ENCODE peak calls at places on chromosomes 2 and 18, in nine cellular contexts. One of them, this sample, is unnamed.

GRCh38 chr18:31857516-31858106 is 85.3 kb downstream of the TRAPPC8 start:
- DNase-seq in MCF 10A: no peak
- DNase-seq in cardiac fibroblast: no peak
- DNase-seq in left ventricle myocardium inferior: no peak
- DNase-seq in AG10803: no peak
- DNase-seq in brain microvascular endothelial cell: no peak
- DNase-seq in RWPE2: no peak
- DNase-seq in suprapubic skin: no peak
- DNase-seq in PC-3: no peak
- DNase-seq in this sample: no peak

GRCh38 chr2:230347659-230348305 is 20.8 kb downstream of the SP140L start:
- DNase-seq in left ventricle myocardium inferior: no peak
- DNase-seq in MCF 10A: peak; percentile 49
- DNase-seq in brain microvascular endothelial cell: no peak
- DNase-seq in suprapubic skin: no peak
- DNase-seq in AG10803: no peak
- DNase-seq in PC-3: no peak
- DNase-seq in cardiac fibroblast: peak; percentile 49
- DNase-seq in RWPE2: no peak
- DNase-seq in this sample: no peak

GRCh38 chr18:74806700-74807416 is 209.2 kb downstream of the ZNF407 start:
- DNase-seq in RWPE2: no peak
- DNase-seq in PC-3: peak; percentile 97
- DNase-seq in AG10803: peak; percentile 78
- DNase-seq in suprapubic skin: no peak
- DNase-seq in left ventricle myocardium inferior: no peak
- DNase-seq in MCF 10A: peak; percentile 85
- DNase-seq in brain microvascular endothelial cell: peak; percentile 72
- DNase-seq in cardiac fibroblast: peak; percentile 55
- DNase-seq in this sample: no peak

GRCh38 chr2:68193144-68193543 is 35.5 kb downstream of the PNO1 start:
- DNase-seq in brain microvascular endothelial cell: peak; percentile 34
- DNase-seq in PC-3: peak; percentile 35
- DNase-seq in left ventricle myocardium inferior: no peak
- DNase-seq in suprapubic skin: no peak
- DNase-seq in RWPE2: no peak
- DNase-seq in AG10803: no peak
- DNase-seq in cardiac fibroblast: peak; percentile 13
- DNase-seq in MCF 10A: no peak
- DNase-seq in this sample: no peak

GRCh38 chr2:238666543-238666942 is 181.3 kb upstream of the TWIST2 start:
- DNase-seq in RWPE2: no peak
- DNase-seq in MCF 10A: no peak
- DNase-seq in cardiac fibroblast: no peak
- DNase-seq in left ventricle myocardium inferior: no peak
- DNase-seq in PC-3: no peak
- DNase-seq in AG10803: no peak
- DNase-seq in brain microvascular endothelial cell: no peak
- DNase-seq in suprapubic skin: no peak
- DNase-seq in this sample: no peak

GRCh38 chr2:75959724-75960123 is 249.0 kb upstream of the GCFC2 start:
- DNase-seq in AG10803: no peak
- DNase-seq in brain microvascular endothelial cell: no peak
- DNase-seq in MCF 10A: no peak
- DNase-seq in RWPE2: no peak
- DNase-seq in suprapubic skin: no peak
- DNase-seq in cardiac fibroblast: no peak
- DNase-seq in left ventricle myocardium inferior: no peak
- DNase-seq in PC-3: no peak
- DNase-seq in this sample: no peak

GRCh38 chr2:232480201-232481190 is 7.1 kb downstream of the ECEL1 start:
- DNase-seq in cardiac fibroblast: no peak
- DNase-seq in RWPE2: peak; percentile 49
- DNase-seq in AG10803: no peak
- DNase-seq in left ventricle myocardium inferior: peak; percentile 5
- DNase-seq in brain microvascular endothelial cell: no peak
- DNase-seq in suprapubic skin: no peak
- DNase-seq in PC-3: no peak
- DNase-seq in MCF 10A: no peak
- DNase-seq in this sample: no peak

GRCh38 chr2:8612734-8613179 is 69.1 kb upstream of the ID2 start:
- DNase-seq in brain microvascular endothelial cell: no peak
- DNase-seq in suprapubic skin: no peak
- DNase-seq in PC-3: no peak
- DNase-seq in AG10803: no peak
- DNase-seq in left ventricle myocardium inferior: no peak
- DNase-seq in MCF 10A: no peak
- DNase-seq in RWPE2: no peak
- DNase-seq in cardiac fibroblast: no peak
- DNase-seq in this sample: no peak

GRCh38 chr2:127000937-127001336 is 102.2 kb downstream of the TEX51 start:
- DNase-seq in RWPE2: no peak
- DNase-seq in MCF 10A: no peak
- DNase-seq in brain microvascular endothelial cell: no peak
- DNase-seq in cardiac fibroblast: no peak
- DNase-seq in AG10803: no peak
- DNase-seq in PC-3: peak; percentile 30
- DNase-seq in left ventricle myocardium inferior: no peak
- DNase-seq in suprapubic skin: no peak
- DNase-seq in this sample: no peak

GRCh38 chr2:65045651-65046050 is 10.6 kb upstream of the CEP68 start:
- DNase-seq in RWPE2: no peak
- DNase-seq in cardiac fibroblast: peak; percentile 24
- DNase-seq in suprapubic skin: no peak
- DNase-seq in MCF 10A: no peak
- DNase-seq in PC-3: no peak
- DNase-seq in AG10803: no peak
- DNase-seq in brain microvascular endothelial cell: peak; percentile 41
- DNase-seq in left ventricle myocardium inferior: no peak
- DNase-seq in this sample: no peak

GRCh38 chr2:6927186-6927585 is 10.0 kb downstream of the RNF144A start:
- DNase-seq in AG10803: no peak
- DNase-seq in PC-3: no peak
- DNase-seq in RWPE2: no peak
- DNase-seq in cardiac fibroblast: no peak
- DNase-seq in left ventricle myocardium inferior: no peak
- DNase-seq in brain microvascular endothelial cell: no peak
- DNase-seq in suprapubic skin: peak; percentile 62
- DNase-seq in MCF 10A: no peak
- DNase-seq in this sample: no peak

GRCh38 chr2:75100011-75100680 is 99.2 kb downstream of the TACR1 start:
- DNase-seq in AG10803: peak; percentile 92
- DNase-seq in RWPE2: no peak
- DNase-seq in brain microvascular endothelial cell: peak; percentile 42
- DNase-seq in suprapubic skin: no peak
- DNase-seq in MCF 10A: peak; percentile 46
- DNase-seq in cardiac fibroblast: peak; percentile 42
- DNase-seq in left ventricle myocardium inferior: no peak
- DNase-seq in PC-3: peak; percentile 79
- DNase-seq in this sample: no peak

GRCh38 chr2:16197504-16198147 is 257.3 kb downstream of the MYCN start:
- DNase-seq in suprapubic skin: no peak
- DNase-seq in PC-3: no peak
- DNase-seq in RWPE2: no peak
- DNase-seq in left ventricle myocardium inferior: no peak
- DNase-seq in cardiac fibroblast: no peak
- DNase-seq in AG10803: no peak
- DNase-seq in brain microvascular endothelial cell: no peak
- DNase-seq in MCF 10A: no peak
- DNase-seq in this sample: no peak

GRCh38 chr2:219737270-219737691 is 109.9 kb downstream of the SLC4A3 start:
- DNase-seq in RWPE2: no peak
- DNase-seq in brain microvascular endothelial cell: peak; percentile 8
- DNase-seq in PC-3: peak; percentile 56
- DNase-seq in left ventricle myocardium inferior: peak; percentile 27
- DNase-seq in suprapubic skin: no peak
- DNase-seq in AG10803: no peak
- DNase-seq in cardiac fibroblast: no peak
- DNase-seq in MCF 10A: no peak
- DNase-seq in this sample: no peak
- TF ChIP-seq CTCF in RWPE2: peak; percentile 36
- TF ChIP-seq CTCF in brain microvascular endothelial cell: peak; percentile 75
- TF ChIP-seq CTCF in PC-3: peak; percentile 76
- TF ChIP-seq CTCF in left ventricle myocardium inferior: peak; percentile 65
- TF ChIP-seq CTCF in suprapubic skin: no peak
- TF ChIP-seq CTCF in AG10803: peak; percentile 55
- TF ChIP-seq CTCF in cardiac fibroblast: peak; percentile 36
- TF ChIP-seq CTCF in MCF 10A: peak; percentile 30
- TF ChIP-seq CTCF in this sample: no peak

GRCh38 chr2:207710814-207711740 is at the start of gene CCNYL1:
- DNase-seq in cardiac fibroblast: peak; percentile 100
- DNase-seq in suprapubic skin: peak; percentile 100
- DNase-seq in MCF 10A: peak; percentile 98
- DNase-seq in left ventricle myocardium inferior: peak; percentile 99
- DNase-seq in PC-3: peak; percentile 99
- DNase-seq in RWPE2: peak; percentile 99
- DNase-seq in AG10803: peak; percentile 100
- DNase-seq in brain microvascular endothelial cell: peak; percentile 99
- DNase-seq in this sample: peak; percentile 92
- TF ChIP-seq CTCF in cardiac fibroblast: peak; percentile 3
- TF ChIP-seq CTCF in suprapubic skin: peak; percentile 50
- TF ChIP-seq CTCF in MCF 10A: no peak
- TF ChIP-seq CTCF in left ventricle myocardium inferior: peak; percentile 65
- TF ChIP-seq CTCF in PC-3: no peak
- TF ChIP-seq CTCF in RWPE2: no peak
- TF ChIP-seq CTCF in AG10803: peak; percentile 17
- TF ChIP-seq CTCF in brain microvascular endothelial cell: peak; percentile 12
- TF ChIP-seq CTCF in this sample: no peak

DNA sequence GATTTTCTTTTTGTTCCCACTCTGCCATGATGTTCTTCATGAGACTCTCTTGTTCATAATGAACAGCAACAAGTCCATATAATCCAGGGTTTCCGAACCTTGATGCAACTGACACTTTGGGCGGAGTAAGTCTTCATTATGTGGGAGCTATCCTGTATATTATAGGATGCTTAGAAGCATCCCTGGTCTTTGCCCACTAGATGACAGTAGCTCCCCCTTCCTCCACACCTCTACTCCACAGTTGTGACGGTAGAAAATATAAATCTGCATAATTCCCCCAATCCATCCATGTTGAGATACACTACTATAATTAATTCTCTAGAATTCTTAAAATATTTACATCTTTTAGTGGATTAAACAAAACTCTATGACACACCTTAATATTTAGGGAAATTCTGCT is 482.2 kb upstream of the CELF4 start:
- DNase-seq in AG10803: no peak
- DNase-seq in brain microvascular endothelial cell: no peak
- DNase-seq in MCF 10A: peak; percentile 10
- DNase-seq in left ventricle myocardium inferior: no peak
- DNase-seq in suprapubic skin: no peak
- DNase-seq in RWPE2: no peak
- DNase-seq in cardiac fibroblast: no peak
- DNase-seq in PC-3: no peak
- DNase-seq in this sample: no peak
- TF ChIP-seq CTCF in AG10803: no peak
- TF ChIP-seq CTCF in brain microvascular endothelial cell: no peak
- TF ChIP-seq CTCF in MCF 10A: peak; percentile 23
- TF ChIP-seq CTCF in left ventricle myocardium inferior: no peak
- TF ChIP-seq CTCF in suprapubic skin: no peak
- TF ChIP-seq CTCF in RWPE2: no peak
- TF ChIP-seq CTCF in cardiac fibroblast: no peak
- TF ChIP-seq CTCF in PC-3: no peak
- TF ChIP-seq CTCF in this sample: no peak

DNA sequence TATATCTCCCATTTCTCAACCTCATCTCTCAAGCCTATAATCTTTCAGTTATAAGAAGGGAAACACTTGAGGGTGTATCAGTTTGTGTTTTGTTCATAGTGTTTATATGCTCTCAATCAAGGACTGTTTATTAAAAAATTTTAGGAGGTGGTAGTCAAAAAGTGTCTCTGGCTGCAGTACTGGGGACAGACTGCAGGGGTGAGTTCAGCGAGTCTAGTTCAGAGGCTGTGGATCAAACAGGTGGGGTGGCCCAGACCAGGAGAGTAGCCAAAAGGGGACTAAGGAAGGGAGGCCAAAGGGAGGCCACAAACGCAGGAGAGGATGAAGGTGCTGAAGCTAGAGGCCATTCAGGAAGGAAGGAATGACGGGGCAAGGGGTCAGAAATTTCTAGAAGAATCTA is 136.3 kb downstream of the MSH2 start:
- DNase-seq in suprapubic skin: no peak
- DNase-seq in brain microvascular endothelial cell: no peak
- DNase-seq in PC-3: no peak
- DNase-seq in cardiac fibroblast: no peak
- DNase-seq in MCF 10A: no peak
- DNase-seq in AG10803: no peak
- DNase-seq in left ventricle myocardium inferior: no peak
- DNase-seq in RWPE2: no peak
- DNase-seq in this sample: no peak
- TF ChIP-seq CTCF in suprapubic skin: no peak
- TF ChIP-seq CTCF in brain microvascular endothelial cell: peak; percentile 32
- TF ChIP-seq CTCF in PC-3: peak; percentile 24
- TF ChIP-seq CTCF in cardiac fibroblast: peak; percentile 45
- TF ChIP-seq CTCF in MCF 10A: no peak
- TF ChIP-seq CTCF in AG10803: peak; percentile 11
- TF ChIP-seq CTCF in left ventricle myocardium inferior: peak; percentile 19
- TF ChIP-seq CTCF in RWPE2: no peak
- TF ChIP-seq CTCF in this sample: no peak

GRCh38 chr2:48007699-48008268 is 101.5 kb upstream of the FBXO11 start:
- DNase-seq in brain microvascular endothelial cell: no peak
- DNase-seq in PC-3: no peak
- DNase-seq in MCF 10A: no peak
- DNase-seq in suprapubic skin: no peak
- DNase-seq in AG10803: no peak
- DNase-seq in RWPE2: no peak
- DNase-seq in left ventricle myocardium inferior: no peak
- DNase-seq in cardiac fibroblast: no peak
- DNase-seq in this sample: no peak
- TF ChIP-seq CTCF in brain microvascular endothelial cell: no peak
- TF ChIP-seq CTCF in PC-3: no peak
- TF ChIP-seq CTCF in MCF 10A: no peak
- TF ChIP-seq CTCF in suprapubic skin: no peak
- TF ChIP-seq CTCF in AG10803: no peak
- TF ChIP-seq CTCF in RWPE2: no peak
- TF ChIP-seq CTCF in left ventricle myocardium inferior: no peak
- TF ChIP-seq CTCF in cardiac fibroblast: no peak
- TF ChIP-seq CTCF in this sample: peak; percentile 56

DNA sequence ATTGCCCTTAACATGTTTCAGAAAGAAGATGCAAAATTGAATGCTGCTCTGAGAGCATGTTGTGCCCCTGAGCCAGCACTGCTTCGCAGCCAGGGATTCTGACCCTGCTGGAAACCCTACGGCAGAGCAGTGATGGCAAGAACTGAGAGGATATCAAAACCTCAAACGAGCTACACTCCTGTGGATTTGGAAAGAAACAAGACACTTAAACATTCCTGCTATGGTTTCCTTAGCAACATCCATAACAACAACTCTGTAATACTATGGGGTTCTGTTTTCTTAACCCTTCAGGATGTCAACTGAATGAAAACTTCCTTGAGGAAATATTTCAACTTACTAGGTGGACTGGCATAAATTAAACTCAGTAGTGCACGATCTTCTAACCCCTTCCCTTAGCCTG is 649.1 kb downstream of the NYAP2 start:
- DNase-seq in suprapubic skin: no peak
- DNase-seq in MCF 10A: peak; percentile 49
- DNase-seq in brain microvascular endothelial cell: peak; percentile 82
- DNase-seq in RWPE2: no peak
- DNase-seq in AG10803: peak; percentile 62
- DNase-seq in PC-3: peak; percentile 59
- DNase-seq in cardiac fibroblast: peak; percentile 81
- DNase-seq in left ventricle myocardium inferior: no peak
- DNase-seq in this sample: no peak
- TF ChIP-seq CTCF in suprapubic skin: no peak
- TF ChIP-seq CTCF in MCF 10A: no peak
- TF ChIP-seq CTCF in brain microvascular endothelial cell: peak; percentile 35
- TF ChIP-seq CTCF in RWPE2: no peak
- TF ChIP-seq CTCF in AG10803: no peak
- TF ChIP-seq CTCF in PC-3: no peak
- TF ChIP-seq CTCF in cardiac fibroblast: no peak
- TF ChIP-seq CTCF in left ventricle myocardium inferior: no peak
- TF ChIP-seq CTCF in this sample: no peak

This sample was measured in activated B cell treated with CpG ODN at 0.5 μM for 24 hours.